ENCODE peak calls at places on chromosomes 7 and 10, in seven cellular contexts. L, F, T, G, D, W and E are unnamed samples.

GRCh38 chr7:7972927-7973594 is 4.5 kb downstream of the GLCCI1 start:
- DNase-seq in L (no peak), F (no peak), T (no peak), G (no peak), D (no peak), W (no peak), E (no peak)

GRCh38 chr7:46071601-46072000 is 150.5 kb upstream of the IGFBP3 start:
- DNase-seq in L (no peak), F (peak), T (peak), G (no peak), D (peak), W (no peak), E (no peak)

GRCh38 chr10:63587191-63587590 is 66.0 kb downstream of the REEP3 start:
- DNase-seq in L (no peak), F (no peak), T (no peak), G (no peak), D (no peak), W (no peak), E (no peak)

GRCh38 chr7:134255814-134256213 is 60.9 kb downstream of the SLC35B4 start:
- DNase-seq in L (no peak), F (no peak), T (no peak), G (no peak), D (no peak), W (no peak), E (no peak)

GRCh38 chr7:947391-948210 is 6.9 kb downstream of the ADAP1 start:
- DNase-seq in L (no peak), F (no peak), T (no peak), G (no peak), D (no peak), W (no peak), E (no peak)

GRCh38 chr10:122267849-122268737 is 3.0 kb upstream of the BTBD16 start:
- DNase-seq in L (no peak), F (peak), T (no peak), G (no peak), D (peak), W (peak), E (no peak)

GRCh38 chr10:5283305-5284158 is 81.2 kb upstream of the UCN3 start:
- DNase-seq in L (no peak), F (peak), T (peak), G (no peak), D (peak), W (peak), E (no peak)

GRCh38 chr7:79619216-79619615 is 165.7 kb upstream of the MAGI2 start:
- DNase-seq in L (no peak), F (no peak), T (no peak), G (no peak), D (no peak), W (no peak), E (no peak)

GRCh38 chr7:157991351-157991750 is 596.3 kb downstream of the PTPRN2 start:
- DNase-seq in L (no peak), F (no peak), T (no peak), G (no peak), D (no peak), W (no peak), E (no peak)

GRCh38 chr10:132770061-132771021 is 15.6 kb downstream of the NKX6-2 start:
- DNase-seq in L (no peak), F (no peak), T (no peak), G (no peak), D (no peak), W (no peak), E (no peak)

GRCh38 chr7:50657341-50657873 is 92.2 kb upstream of the DDC start:
- DNase-seq in L (no peak), F (peak), T (no peak), G (no peak), D (peak), W (no peak), E (no peak)

GRCh38 chr7:50632561-50633413 is 67.6 kb upstream of the DDC start:
- DNase-seq in L (no peak), F (peak), T (peak), G (no peak), D (peak), W (peak), E (no peak)

GRCh38 chr10:75191821-75192568 is 18.6 kb upstream of the VDAC2 start:
- DNase-seq in L (no peak), F (peak), T (peak), G (no peak), D (peak), W (peak), E (peak)

GRCh38 chr7:28669329-28669728 is 257.0 kb downstream of the CREB5 start:
- DNase-seq in L (no peak), F (no peak), T (no peak), G (no peak), D (no peak), W (no peak), E (no peak)

GRCh38 chr7:83204715-83205114 is 42.0 kb upstream of the PCLO start:
- DNase-seq in L (no peak), F (no peak), T (no peak), G (no peak), D (no peak), W (no peak), E (no peak)

GRCh38 chr10:25505466-25505865 is 330.7 kb downstream of the GPR158 start:
- DNase-seq in L (no peak), F (no peak), T (no peak), G (no peak), D (no peak), W (no peak), E (no peak)

GRCh38 chr10:34978080-34978479 is 112.1 kb downstream of the CUL2 start:
- DNase-seq in L (no peak), F (no peak), T (no peak), G (no peak), D (no peak), W (no peak), E (no peak)

GRCh38 chr10:47458466-47459154 is 25.3 kb downstream of the ANXA8 start:
- DNase-seq in L (no peak), F (peak), T (peak), G (no peak), D (peak), W (no peak), E (peak)

GRCh38 chr7:98559958-98560357 is 57.1 kb upstream of the NPTX2 start:
- DNase-seq in L (no peak), F (no peak), T (no peak), G (no peak), D (no peak), W (no peak), E (no peak)

GRCh38 chr7:107180378-107180777 is 11.6 kb downstream of the HBP1 start:
- DNase-seq in L (no peak), F (peak), T (peak), G (no peak), D (peak), W (peak), E (peak)

GRCh38 chr7:135673360-135673706 is 11.0 kb downstream of the STMP1 start:
- DNase-seq in L (no peak), F (peak), T (peak), G (no peak), D (peak), W (no peak), E (no peak)

GRCh38 chr10:28215930-28216329 is 86.9 kb downstream of the MPP7 start:
- DNase-seq in L (no peak), F (no peak), T (no peak), G (no peak), D (no peak), W (no peak), E (no peak)

GRCh38 chr10:30591249-30591670 is 38.3 kb downstream of the LYZL2 start:
- DNase-seq in L (no peak), F (peak), T (peak), G (no peak), D (peak), W (no peak), E (no peak)

GRCh38 chr10:44245601-44245938 is 139.3 kb downstream of the CXCL12 start:
- DNase-seq in L (no peak), F (peak), T (peak), G (no peak), D (peak), W (no peak), E (no peak)

GRCh38 chr7:97973206-97973658 is 16.8 kb downstream of the OCM2 start:
- DNase-seq in L (no peak), F (peak), T (no peak), G (no peak), D (no peak), W (no peak), E (no peak)

GRCh38 chr10:3755440-3756359 is 29.3 kb downstream of the KLF6 start:
- DNase-seq in L (no peak), F (peak), T (peak), G (no peak), D (peak), W (no peak), E (no peak)

GRCh38 chr7:125383324-125383723 is 453.7 kb upstream of the POT1 start:
- DNase-seq in L (no peak), F (no peak), T (no peak), G (no peak), D (no peak), W (no peak), E (no peak)

DNA sequence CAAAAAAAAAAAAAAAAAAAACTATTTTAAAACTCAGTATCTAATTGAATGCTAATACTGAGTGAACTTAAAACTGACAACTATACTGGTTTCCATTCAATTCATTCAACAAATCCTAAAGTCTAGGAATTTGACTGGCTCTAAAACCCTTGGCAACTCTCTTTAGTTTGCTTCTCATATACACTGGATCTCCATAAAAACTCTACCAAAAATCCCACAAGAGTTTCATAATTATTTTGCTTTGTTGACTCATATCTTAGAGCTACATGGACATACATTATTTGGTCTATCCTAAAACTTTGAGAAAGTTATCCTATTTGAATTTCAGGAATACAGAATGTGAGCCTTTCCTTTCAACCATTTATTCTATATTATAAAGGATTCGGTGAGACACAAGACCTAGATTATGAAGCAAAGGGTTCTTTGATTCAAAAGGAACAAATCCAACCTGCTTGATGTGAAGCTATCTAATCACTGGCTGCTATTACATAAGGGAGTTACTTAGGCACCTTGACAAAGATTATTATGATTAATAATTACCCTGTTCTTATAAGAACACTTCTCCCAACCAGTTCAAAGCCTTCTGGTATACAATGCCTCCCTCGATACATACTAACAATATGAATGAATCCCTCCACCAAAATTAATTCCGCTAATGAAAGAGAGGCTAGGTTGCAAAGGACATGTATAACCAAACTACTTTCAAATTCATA is 15.8 kb upstream of the KMT2E start:
- DNase-seq in L (no peak), F (no peak), T (no peak), G (no peak), D (no peak), W (no peak), E (no peak)
- TF ChIP-seq CTCF in L (no peak), F (no peak), T (no peak), G (no peak), D (no peak), W (no peak), E (no peak)

GRCh38 chr7:78433421-78433820 is 634.8 kb downstream of the PHTF2 start:
- DNase-seq in L (no peak), F (no peak), T (no peak), G (no peak), D (no peak), W (no peak), E (no peak)

GRCh38 chr7:78437118-78437517 is 638.5 kb downstream of the PHTF2 start:
- DNase-seq in L (no peak), F (peak), T (peak), G (no peak), D (peak), W (no peak), E (peak)

GRCh38 chr7:78435355-78435754 is 636.8 kb downstream of the PHTF2 start:
- DNase-seq in L (no peak), F (no peak), T (no peak), G (no peak), D (no peak), W (no peak), E (no peak)

GRCh38 chr7:78438433-78438832 is 639.9 kb downstream of the PHTF2 start:
- DNase-seq in L (no peak), F (no peak), T (no peak), G (no peak), D (no peak), W (no peak), E (no peak)

GRCh38 chr7:78434281-78434680 is 635.7 kb downstream of the PHTF2 start:
- DNase-seq in L (no peak), F (no peak), T (no peak), G (no peak), D (no peak), W (no peak), E (no peak)
- TF ChIP-seq CTCF in L (no peak), F (peak), T (no peak), G (peak), D (no peak), W (no peak), E (no peak)

DNA sequence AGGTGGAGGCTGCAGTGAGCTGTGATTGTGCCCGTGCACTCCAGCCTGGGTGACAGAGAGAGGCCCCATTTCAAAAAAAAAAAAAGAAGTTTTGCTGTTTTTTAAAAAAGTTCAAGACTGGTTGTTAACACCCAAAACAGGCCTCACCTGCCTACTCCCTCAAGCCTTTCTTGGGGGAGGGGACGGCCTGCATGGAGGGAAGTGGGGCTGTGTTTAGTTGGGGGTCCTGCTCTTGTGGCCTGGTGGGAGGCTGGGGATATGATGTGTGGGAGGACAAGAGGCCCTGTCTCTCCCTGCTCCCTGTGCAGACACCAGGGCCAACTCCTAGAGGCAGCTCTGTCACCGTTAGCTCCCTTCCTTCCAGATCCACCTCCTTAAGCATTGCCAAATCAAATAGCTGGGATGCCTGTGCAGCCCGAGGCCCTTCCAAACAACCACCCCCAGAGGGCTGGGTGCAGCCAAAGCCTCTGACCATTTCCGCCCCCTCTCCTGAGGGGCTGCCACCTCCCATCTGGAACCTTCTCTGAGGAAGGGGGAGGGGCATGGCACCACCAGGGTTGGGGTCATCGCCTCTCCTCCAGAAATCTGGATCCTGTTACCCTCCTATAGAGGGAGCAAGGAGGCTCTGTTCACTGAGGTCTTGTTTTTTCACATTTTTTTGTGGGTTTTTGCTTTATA is 32.9 kb upstream of the ANKRD2 start:
- DNase-seq in L (no peak), F (peak), T (peak), G (no peak), D (peak), W (no peak), E (peak)
- TF ChIP-seq CTCF in L (no peak), F (peak), T (peak), G (no peak), D (peak), W (no peak), E (peak)

DNA sequence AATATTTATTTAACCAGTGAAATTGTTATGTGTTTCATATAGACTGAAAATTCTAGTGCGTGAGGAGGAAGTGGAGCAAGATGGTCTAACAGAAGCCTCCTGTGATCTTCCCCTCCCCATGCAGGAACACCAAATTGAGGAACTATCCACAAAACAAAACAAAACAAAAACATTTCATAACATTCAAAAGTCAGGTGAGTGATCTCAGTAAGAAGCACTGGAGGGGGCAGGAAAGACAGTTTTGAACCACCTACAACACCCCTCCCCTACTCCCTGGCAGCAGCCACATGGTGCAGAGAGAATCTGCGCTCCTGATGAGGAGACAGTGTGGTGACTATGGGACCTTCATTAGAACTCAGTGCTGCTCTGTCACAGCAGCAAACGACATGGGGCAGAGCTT is 221.9 kb upstream of the SEMA3C start:
- DNase-seq in L (no peak), F (no peak), T (no peak), G (no peak), D (no peak), W (no peak), E (no peak)
- TF ChIP-seq CTCF in L (no peak), F (no peak), T (no peak), G (no peak), D (no peak), W (no peak), E (no peak)